ENCODE peak calls at places on chromosome 16, in ten cellular contexts. S is ELF-1; M is Right ventricle myocardium superior; K is AG04450; V is stimulated activated naive CD4-positive, alpha-beta T cell treated with Interleukin-2 at 50 U/mL for 16 hours; Z is HEK293T; W is NCI-H2029; R is stimulated activated CD4-positive, alpha-beta T cell treated with anti-CD3 and anti-CD28 coated beads, Interleukin-1b, Interleukin-23, amount 100 ng/mL, for 24 hours; X is NCI-H460; C is choroid plexus epithelial cell. Y is an unnamed sample.

GRCh38 chr16:89314357-89314756 is 96.9 kb downstream of the ZNF778 start:
- DNase-seq in S (no peak), M (peak), K (no peak), V (peak), Z (no peak), W (no peak), R (no peak), X (no peak), C (no peak), Y (no peak)

GRCh38 chr16:1918312-1918889 is at the start of gene HS3ST6:
- DNase-seq in S (no peak), M (no peak), K (no peak), V (no peak), Z (no peak), W (no peak), R (no peak), X (no peak), C (no peak), Y (no peak)

GRCh38 chr16:85250609-85251223 is 138.4 kb upstream of the CIBAR2 start:
- DNase-seq in S (no peak), M (no peak), K (no peak), V (no peak), Z (no peak), W (no peak), R (no peak), X (no peak), C (no peak), Y (no peak)

GRCh38 chr16:87457724-87458423 is 35.0 kb downstream of the ZCCHC14 start:
- DNase-seq in S (peak), M (no peak), K (peak), V (peak), Z (no peak), W (no peak), R (no peak), X (no peak), C (peak), Y (peak)

GRCh38 chr16:19718624-19718965 is 524 bp downstream of the IQCK start:
- DNase-seq in S (no peak), M (no peak), K (no peak), V (no peak), Z (no peak), W (peak), R (no peak), X (no peak), C (peak), Y (no peak)

GRCh38 chr16:31215287-31216115 is 1.4 kb downstream of the PYDC1 start:
- DNase-seq in S (peak), M (peak), K (no peak), V (peak), Z (peak), W (no peak), R (no peak), X (peak), C (peak), Y (peak)

GRCh38 chr16:19382084-19382801 is 35.4 kb upstream of the TMC5 start:
- DNase-seq in S (no peak), M (no peak), K (no peak), V (no peak), Z (no peak), W (peak), R (no peak), X (peak), C (no peak), Y (no peak)

GRCh38 chr16:83717814-83718213 is 90.0 kb upstream of the HSBP1 start:
- DNase-seq in S (no peak), M (no peak), K (no peak), V (no peak), Z (no peak), W (no peak), R (no peak), X (no peak), C (peak), Y (no peak)

GRCh38 chr16:67847064-67847861 is at the start of gene CENPT:
- DNase-seq in S (peak), M (peak), K (no peak), V (no peak), Z (peak), W (no peak), R (peak), X (no peak), C (peak), Y (peak)

GRCh38 chr16:3029499-3030127 is 5.8 kb downstream of the THOC6 start:
- DNase-seq in S (no peak), M (no peak), K (no peak), V (peak), Z (no peak), W (no peak), R (no peak), X (no peak), C (peak), Y (no peak)

GRCh38 chr16:200388-200787 is 20.1 kb downstream of the HBQ1 start:
- DNase-seq in S (peak), M (no peak), K (no peak), V (no peak), Z (no peak), W (no peak), R (no peak), X (no peak), C (peak), Y (peak)

GRCh38 chr16:28165549-28166046 is 46.2 kb downstream of the XPO6 start:
- DNase-seq in S (no peak), M (no peak), K (no peak), V (no peak), Z (no peak), W (no peak), R (no peak), X (no peak), C (no peak), Y (no peak)

GRCh38 chr16:85612801-85613608 is at the start of gene GSE1:
- DNase-seq in S (peak), M (peak), K (no peak), V (peak), Z (peak), W (peak), R (no peak), X (peak), C (peak), Y (peak)

GRCh38 chr16:64892843-64893242 is 229.0 kb downstream of the CDH11 start:
- DNase-seq in S (no peak), M (no peak), K (peak), V (no peak), Z (no peak), W (no peak), R (no peak), X (no peak), C (peak), Y (peak)

GRCh38 chr16:11374255-11374654 is 29.0 kb downstream of the RMI2 start:
- DNase-seq in S (no peak), M (no peak), K (no peak), V (no peak), Z (peak), W (peak), R (no peak), X (no peak), C (no peak), Y (no peak)

GRCh38 chr16:303760-304505 is 21.0 kb downstream of the PDIA2 start:
- DNase-seq in S (peak), M (no peak), K (no peak), V (no peak), Z (no peak), W (no peak), R (no peak), X (no peak), C (no peak), Y (no peak)

GRCh38 chr16:85048921-85049562 is 21.4 kb downstream of the KIAA0513 start:
- DNase-seq in S (no peak), M (peak), K (no peak), V (no peak), Z (no peak), W (peak), R (no peak), X (no peak), C (no peak), Y (no peak)

GRCh38 chr16:61923629-61924028 is 112.6 kb downstream of the CDH8 start:
- DNase-seq in S (no peak), M (no peak), K (no peak), V (no peak), Z (no peak), W (no peak), R (no peak), X (no peak), C (no peak), Y (no peak)

GRCh38 chr16:67811899-67812298 is 5.2 kb downstream of the TSNAXIP1 start:
- DNase-seq in S (no peak), M (no peak), K (no peak), V (no peak), Z (no peak), W (no peak), R (no peak), X (no peak), C (no peak), Y (no peak)

GRCh38 chr16:21208429-21208828 is 2.9 kb downstream of the ZP2 start:
- DNase-seq in S (no peak), M (no peak), K (no peak), V (no peak), Z (no peak), W (peak), R (no peak), X (no peak), C (no peak), Y (no peak)

GRCh38 chr16:86072328-86073102 is 173.6 kb downstream of the IRF8 start:
- DNase-seq in S (peak), M (peak), K (peak), V (peak), Z (peak), W (no peak), R (peak), X (peak), C (peak), Y (peak)

GRCh38 chr16:14501331-14502255 is 128.5 kb downstream of the PARN start:
- DNase-seq in S (peak), M (peak), K (peak), V (no peak), Z (peak), W (peak), R (no peak), X (peak), C (peak), Y (peak)

GRCh38 chr16:57620316-57621231 is 7.9 kb upstream of the ADGRG1 start:
- DNase-seq in S (peak), M (peak), K (no peak), V (no peak), Z (no peak), W (no peak), R (no peak), X (no peak), C (no peak), Y (no peak)

GRCh38 chr16:1416521-1416941 is 2.0 kb upstream of the UNKL start:
- DNase-seq in S (peak), M (no peak), K (no peak), V (no peak), Z (no peak), W (no peak), R (no peak), X (no peak), C (no peak), Y (peak)

GRCh38 chr16:88442811-88443576 is 10.1 kb upstream of the ZFPM1 start:
- DNase-seq in S (peak), M (peak), K (peak), V (peak), Z (peak), W (no peak), R (peak), X (peak), C (peak), Y (peak)

GRCh38 chr16:50573279-50573678 is 25.1 kb downstream of the NKD1 start:
- DNase-seq in S (no peak), M (no peak), K (no peak), V (no peak), Z (no peak), W (no peak), R (no peak), X (no peak), C (no peak), Y (no peak)

Y was measured in Caki2.